ENCODE peak calls at places on chromosomes 2 and 18, in five cellular contexts. One of them, this sample, is unnamed.

GRCh38 chr2:43199492-43200481 is 26.6 kb downstream of the ZFP36L2 start:
- DNase-seq in effector CD8-positive, alpha-beta T cell: no peak
- DNase-seq in smooth muscle cell of the brain vasculature: no peak
- DNase-seq in NCI-H748 treated with DMSO at 0.1 percent for 48 hours: no peak
- DNase-seq in AG04450: no peak
- DNase-seq in this sample: no peak

GRCh38 chr18:36411745-36412168 is 114.2 kb downstream of the FHOD3 start:
- DNase-seq in smooth muscle cell of the brain vasculature: no peak
- DNase-seq in AG04450: no peak
- DNase-seq in NCI-H748 treated with DMSO at 0.1 percent for 48 hours: peak; percentile 19
- DNase-seq in effector CD8-positive, alpha-beta T cell: no peak
- DNase-seq in this sample: peak; percentile 78

GRCh38 chr2:204670124-204670523 is 124.8 kb downstream of the PARD3B start:
- DNase-seq in AG04450: no peak
- DNase-seq in effector CD8-positive, alpha-beta T cell: no peak
- DNase-seq in smooth muscle cell of the brain vasculature: no peak
- DNase-seq in NCI-H748 treated with DMSO at 0.1 percent for 48 hours: no peak
- DNase-seq in this sample: no peak

GRCh38 chr2:27049422-27050280 is 1.8 kb upstream of the AGBL5 start:
- DNase-seq in smooth muscle cell of the brain vasculature: no peak
- DNase-seq in effector CD8-positive, alpha-beta T cell: peak; percentile 40
- DNase-seq in NCI-H748 treated with DMSO at 0.1 percent for 48 hours: no peak
- DNase-seq in AG04450: no peak
- DNase-seq in this sample: peak; percentile 47

GRCh38 chr2:55618649-55619055 is 1.2 kb upstream of the PPP4R3B start:
- DNase-seq in effector CD8-positive, alpha-beta T cell: peak; percentile 39
- DNase-seq in smooth muscle cell of the brain vasculature: no peak
- DNase-seq in AG04450: no peak
- DNase-seq in NCI-H748 treated with DMSO at 0.1 percent for 48 hours: no peak
- DNase-seq in this sample: peak; percentile 65

GRCh38 chr18:33804258-33804657 is 226.2 kb downstream of the ASXL3 start:
- DNase-seq in AG04450: no peak
- DNase-seq in NCI-H748 treated with DMSO at 0.1 percent for 48 hours: no peak
- DNase-seq in smooth muscle cell of the brain vasculature: peak; percentile 52
- DNase-seq in effector CD8-positive, alpha-beta T cell: no peak
- DNase-seq in this sample: peak; percentile 70

GRCh38 chr2:229634574-229635185 is 79.7 kb downstream of the DNER start:
- DNase-seq in NCI-H748 treated with DMSO at 0.1 percent for 48 hours: peak; percentile 14
- DNase-seq in effector CD8-positive, alpha-beta T cell: no peak
- DNase-seq in smooth muscle cell of the brain vasculature: no peak
- DNase-seq in AG04450: no peak
- DNase-seq in this sample: no peak

GRCh38 chr2:196586511-196586991 is 53.0 kb upstream of the CCDC150 start:
- DNase-seq in AG04450: peak; percentile 33
- DNase-seq in smooth muscle cell of the brain vasculature: peak; percentile 74
- DNase-seq in effector CD8-positive, alpha-beta T cell: no peak
- DNase-seq in NCI-H748 treated with DMSO at 0.1 percent for 48 hours: peak; percentile 68
- DNase-seq in this sample: no peak

GRCh38 chr2:54958717-54959371 is 91.4 kb downstream of the RTN4 start:
- DNase-seq in effector CD8-positive, alpha-beta T cell: no peak
- DNase-seq in smooth muscle cell of the brain vasculature: no peak
- DNase-seq in NCI-H748 treated with DMSO at 0.1 percent for 48 hours: no peak
- DNase-seq in AG04450: no peak
- DNase-seq in this sample: no peak

GRCh38 chr2:230326453-230327417 is at the start of gene SP140L:
- DNase-seq in NCI-H748 treated with DMSO at 0.1 percent for 48 hours: no peak
- DNase-seq in AG04450: peak; percentile 42
- DNase-seq in effector CD8-positive, alpha-beta T cell: peak; percentile 60
- DNase-seq in smooth muscle cell of the brain vasculature: peak; percentile 58
- DNase-seq in this sample: no peak

GRCh38 chr2:70560040-70560439 is 6.4 kb upstream of the TGFA start:
- DNase-seq in smooth muscle cell of the brain vasculature: no peak
- DNase-seq in effector CD8-positive, alpha-beta T cell: no peak
- DNase-seq in AG04450: no peak
- DNase-seq in NCI-H748 treated with DMSO at 0.1 percent for 48 hours: no peak
- DNase-seq in this sample: no peak

GRCh38 chr2:196537311-196537710 is 102.2 kb upstream of the CCDC150 start:
- DNase-seq in smooth muscle cell of the brain vasculature: no peak
- DNase-seq in AG04450: no peak
- DNase-seq in effector CD8-positive, alpha-beta T cell: no peak
- DNase-seq in NCI-H748 treated with DMSO at 0.1 percent for 48 hours: no peak
- DNase-seq in this sample: no peak

GRCh38 chr2:168034586-168034985 is 212.8 kb downstream of the STK39 start:
- DNase-seq in AG04450: no peak
- DNase-seq in effector CD8-positive, alpha-beta T cell: no peak
- DNase-seq in smooth muscle cell of the brain vasculature: no peak
- DNase-seq in NCI-H748 treated with DMSO at 0.1 percent for 48 hours: peak; percentile 78
- DNase-seq in this sample: no peak

GRCh38 chr2:46858697-46859080 is 56.9 kb downstream of the MCFD2 start:
- DNase-seq in effector CD8-positive, alpha-beta T cell: no peak
- DNase-seq in AG04450: peak; percentile 76
- DNase-seq in NCI-H748 treated with DMSO at 0.1 percent for 48 hours: no peak
- DNase-seq in smooth muscle cell of the brain vasculature: no peak
- DNase-seq in this sample: no peak

GRCh38 chr2:33275689-33276444 is 200.6 kb upstream of the RASGRP3 start:
- DNase-seq in AG04450: peak; percentile 34
- DNase-seq in effector CD8-positive, alpha-beta T cell: peak; percentile 1
- DNase-seq in NCI-H748 treated with DMSO at 0.1 percent for 48 hours: no peak
- DNase-seq in smooth muscle cell of the brain vasculature: peak; percentile 79
- DNase-seq in this sample: no peak

GRCh38 chr2:171824086-171824485 is 70.0 kb downstream of the SLC25A12 start:
- DNase-seq in NCI-H748 treated with DMSO at 0.1 percent for 48 hours: no peak
- DNase-seq in effector CD8-positive, alpha-beta T cell: no peak
- DNase-seq in smooth muscle cell of the brain vasculature: no peak
- DNase-seq in AG04450: no peak
- DNase-seq in this sample: no peak

GRCh38 chr2:27920148-27920885 is 29.8 kb downstream of the BABAM2 start:
- DNase-seq in AG04450: no peak
- DNase-seq in effector CD8-positive, alpha-beta T cell: no peak
- DNase-seq in NCI-H748 treated with DMSO at 0.1 percent for 48 hours: no peak
- DNase-seq in smooth muscle cell of the brain vasculature: peak; percentile 26
- DNase-seq in this sample: no peak

GRCh38 chr2:30335981-30336538 is 104.7 kb downstream of the LBH start:
- DNase-seq in smooth muscle cell of the brain vasculature: no peak
- DNase-seq in AG04450: no peak
- DNase-seq in NCI-H748 treated with DMSO at 0.1 percent for 48 hours: no peak
- DNase-seq in effector CD8-positive, alpha-beta T cell: no peak
- DNase-seq in this sample: no peak

GRCh38 chr2:105144128-105144940 is 97.2 kb upstream of the GPR45 start:
- DNase-seq in effector CD8-positive, alpha-beta T cell: no peak
- DNase-seq in NCI-H748 treated with DMSO at 0.1 percent for 48 hours: no peak
- DNase-seq in AG04450: no peak
- DNase-seq in smooth muscle cell of the brain vasculature: no peak
- DNase-seq in this sample: no peak

GRCh38 chr2:213751446-213751845 is 467.2 kb downstream of the SPAG16 start:
- DNase-seq in NCI-H748 treated with DMSO at 0.1 percent for 48 hours: no peak
- DNase-seq in smooth muscle cell of the brain vasculature: no peak
- DNase-seq in AG04450: no peak
- DNase-seq in effector CD8-positive, alpha-beta T cell: no peak
- DNase-seq in this sample: no peak

GRCh38 chr18:48543228-48543627 is 4.4 kb downstream of the CTIF start:
- DNase-seq in effector CD8-positive, alpha-beta T cell: no peak
- DNase-seq in NCI-H748 treated with DMSO at 0.1 percent for 48 hours: no peak
- DNase-seq in smooth muscle cell of the brain vasculature: no peak
- DNase-seq in AG04450: no peak
- DNase-seq in this sample: no peak

This sample was measured in HEK293T.